ENCODE peak calls at places on chromosomes 2 and 18, in five cellular contexts. G is HT-29; W is aorta; X is K562; V is CD8-positive, alpha-beta T cell. Y is an unnamed sample.

GRCh38 chr18:43952398-43952797 is 675.1 kb upstream of the SYT4 start:
- DNase-seq in G (no peak), W (no peak), X (no peak), V (no peak), Y (no peak)

GRCh38 chr18:2494921-2495320 is 76.4 kb downstream of the METTL4 start:
- DNase-seq in G (no peak), W (no peak), X (no peak), V (no peak), Y (no peak)

GRCh38 chr18:2961828-2962227 is 51.1 kb downstream of the LPIN2 start:
- DNase-seq in G (no peak), W (no peak), X (no peak), V (no peak), Y (no peak)

GRCh38 chr2:168064011-168064998 is 183.1 kb downstream of the STK39 start:
- DNase-seq in G (no peak), W (no peak), X (no peak), V (no peak), Y (no peak)

GRCh38 chr18:2978626-2979025 is 34.3 kb downstream of the LPIN2 start:
- DNase-seq in G (no peak), W (peak), X (no peak), V (no peak), Y (no peak)

GRCh38 chr2:226426292-226426736 is 373.3 kb downstream of the IRS1 start:
- DNase-seq in G (no peak), W (no peak), X (no peak), V (no peak), Y (no peak)

GRCh38 chr2:193076995-193077394 is 882.3 kb upstream of the TMEFF2 start:
- DNase-seq in G (no peak), W (no peak), X (no peak), V (no peak), Y (no peak)

GRCh38 chr2:75632091-75632704 is 14.4 kb upstream of the MRPL19 start:
- DNase-seq in G (no peak), W (no peak), X (peak), V (no peak), Y (no peak)

GRCh38 chr2:203824057-203824456 is 43.5 kb upstream of the CTLA4 start:
- DNase-seq in G (no peak), W (no peak), X (no peak), V (no peak), Y (no peak)

GRCh38 chr2:140344842-140345241 is 1564.7 kb upstream of the NXPH2 start:
- DNase-seq in G (no peak), W (no peak), X (no peak), V (no peak), Y (no peak)

GRCh38 chr2:43021791-43022500 is 204.5 kb downstream of the ZFP36L2 start:
- DNase-seq in G (peak), W (peak), X (peak), V (no peak), Y (no peak)

GRCh38 chr18:77635441-77635840 is 385.8 kb downstream of the GALR1 start:
- DNase-seq in G (no peak), W (no peak), X (no peak), V (no peak), Y (no peak)

GRCh38 chr2:133892352-133892913 is 324.2 kb upstream of the NCKAP5 start:
- DNase-seq in G (no peak), W (no peak), X (no peak), V (no peak), Y (no peak)

GRCh38 chr2:128606837-128607236 is 288.2 kb upstream of the HS6ST1 start:
- DNase-seq in G (no peak), W (no peak), X (no peak), V (no peak), Y (no peak)

GRCh38 chr2:120293991-120294329 is 41.3 kb downstream of the RALB start:
- DNase-seq in G (no peak), W (no peak), X (no peak), V (no peak), Y (no peak)

GRCh38 chr2:112301171-112301584 is 25.8 kb downstream of the ZC3H6 start:
- DNase-seq in G (no peak), W (no peak), X (no peak), V (no peak), Y (no peak)

GRCh38 chr2:46719499-46719898 is 196.1 kb downstream of the MCFD2 start:
- DNase-seq in G (no peak), W (no peak), X (no peak), V (no peak), Y (no peak)